ENCODE peak calls at places on chromosomes 1 and 21, in four cellular contexts. O is GM12891, Y is H1, H is SK-N-SH. E is an unnamed sample.

GRCh38 chr21:34810786-34811185 is 142.0 kb downstream of the CLIC6 start:
- DNase-seq in O (no peak), Y (no peak), H (no peak), E (no peak)

GRCh38 chr21:44995257-44995941 is 55.6 kb downstream of the SLX9 start:
- DNase-seq in Y (no peak), H (no peak), O (no peak), E (no peak)

GRCh38 chr1:170250531-170251276 is 104.9 kb downstream of the NTMT2 start:
- DNase-seq in H (no peak), O (no peak), Y (no peak), E (no peak)

GRCh38 chr21:28069446-28069845 is 923.2 kb downstream of the LTN1 start:
- DNase-seq in Y (peak; percentile 7), H (no peak), O (no peak), E (no peak)

GRCh38 chr21:33109574-33110339 is 39.8 kb downstream of the OLIG1 start:
- DNase-seq in Y (no peak), H (no peak), O (no peak), E (no peak)

GRCh38 chr1:2594001-2594640 is 7.5 kb downstream of the PRXL2B start:
- DNase-seq in H (peak; percentile 80), Y (no peak), O (peak; percentile 11), E (no peak)

GRCh38 chr1:154855186-154855585 is 14.9 kb downstream of the KCNN3 start:
- DNase-seq in H (no peak), O (no peak), Y (no peak), E (no peak)

GRCh38 chr1:17167783-17168479 is 37.0 kb upstream of the PADI1 start:
- DNase-seq in Y (no peak), H (no peak), O (no peak), E (no peak)

GRCh38 chr1:234659538-234659937 is 49.6 kb upstream of the IRF2BP2 start:
- DNase-seq in H (no peak), O (no peak), Y (no peak), E (no peak)

GRCh38 chr1:207944571-207944970 is 33.6 kb upstream of the CD34 start:
- DNase-seq in Y (no peak), O (no peak), H (no peak), E (no peak)

GRCh38 chr21:34344584-34344983 is 19.2 kb upstream of the KCNE2 start:
- DNase-seq in Y (no peak), H (no peak), O (no peak), E (no peak)

GRCh38 chr1:81511281-81511680 is 289.5 kb upstream of the ADGRL2 start:
- DNase-seq in Y (no peak), O (no peak), H (no peak), E (no peak)

GRCh38 chr1:81510701-81511100 is 290.0 kb upstream of the ADGRL2 start:
- DNase-seq in Y (no peak), H (no peak), O (no peak), E (no peak)

GRCh38 chr1:81506691-81507090 is 294.0 kb upstream of the ADGRL2 start:
- DNase-seq in Y (no peak), O (no peak), H (no peak), E (no peak)

GRCh38 chr1:81512242-81512641 is 288.5 kb upstream of the ADGRL2 start:
- DNase-seq in Y (no peak), H (peak; percentile 14), O (no peak), E (no peak)

GRCh38 chr1:81509619-81510018 is 291.1 kb upstream of the ADGRL2 start:
- DNase-seq in H (no peak), Y (peak; percentile 5), O (no peak), E (no peak)
- TF ChIP-seq TAF1 in H (no peak), Y (no peak), O (no peak), E (no peak)

DNA sequence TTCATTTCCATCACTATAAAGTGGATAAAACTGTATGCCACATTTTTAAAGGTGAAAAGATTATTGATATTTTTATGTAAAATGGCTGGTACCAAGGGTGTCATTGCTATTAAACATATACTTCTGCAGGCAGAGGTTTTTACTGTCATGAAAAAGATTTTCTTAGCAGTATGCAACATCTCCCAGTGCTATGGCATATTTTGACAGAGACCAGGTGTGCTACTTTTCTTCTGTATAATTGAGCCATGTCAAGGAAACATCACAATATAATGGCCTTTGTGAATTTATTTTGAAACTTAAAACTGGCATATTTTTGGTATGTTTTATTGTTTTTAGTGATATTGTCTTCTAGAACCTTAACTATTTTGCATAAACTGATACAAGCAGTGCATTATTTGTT is 216.6 kb upstream of the C1orf105 start:
- DNase-seq in Y (no peak), H (no peak), O (no peak), E (no peak)
- TF ChIP-seq POLR2AphosphoS5 in Y (no peak), H (no peak), O (no peak), E (no peak)

DNA sequence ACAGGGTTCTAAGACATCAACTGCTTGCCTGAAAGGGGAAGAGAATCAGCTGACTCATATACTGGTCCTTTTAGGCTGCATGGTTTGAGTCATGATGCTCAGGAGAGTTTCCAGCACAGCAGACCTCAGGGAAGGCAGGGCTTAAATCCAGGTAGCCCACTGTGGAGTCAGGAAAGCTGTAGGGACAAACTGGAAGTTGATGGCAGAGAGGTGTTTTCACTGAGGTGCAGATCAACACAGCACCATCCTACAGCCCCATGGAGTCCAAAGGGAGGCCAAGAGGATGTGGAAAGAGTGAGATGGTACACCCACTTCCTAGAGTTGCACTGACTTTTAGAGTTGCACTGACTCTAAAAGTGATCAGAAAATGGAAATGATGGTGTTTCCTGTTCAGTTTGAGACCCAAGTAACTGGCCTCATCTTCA is 252.4 kb upstream of the DUSP10 start:
- DNase-seq in H (no peak), Y (no peak), O (peak; percentile 13), E (no peak)
- TF ChIP-seq TAF1 in H (no peak), Y (no peak), O (no peak), E (no peak)

GRCh38 chr1:165352442-165353293 is 3.8 kb downstream of the LMX1A start:
- DNase-seq in H (no peak), O (no peak), Y (no peak), E (no peak)
- TF ChIP-seq POLR2AphosphoS5 in H (no peak), O (no peak), Y (no peak), E (no peak)

GRCh38 chr1:180094705-180095280 is 59.9 kb upstream of the QSOX1 start:
- DNase-seq in H (no peak), O (no peak), Y (no peak), E (no peak)

GRCh38 chr1:180096584-180097318 is 57.9 kb upstream of the QSOX1 start:
- DNase-seq in Y (no peak), H (no peak), O (no peak), E (no peak)

GRCh38 chr1:180101411-180101810 is 53.3 kb upstream of the QSOX1 start:
- DNase-seq in Y (no peak), O (no peak), H (no peak), E (no peak)

GRCh38 chr1:180097319-180097605 is 57.4 kb upstream of the QSOX1 start:
- DNase-seq in Y (no peak), O (no peak), H (no peak), E (no peak)

GRCh38 chr1:180098242-180098995 is 56.2 kb upstream of the QSOX1 start:
- DNase-seq in H (no peak), O (no peak), Y (no peak), E (no peak)
- TF ChIP-seq TAF1 in H (no peak), O (no peak), Y (no peak), E (no peak)

GRCh38 chr1:42958488-42959317 is at the start of gene SLC2A1:
- DNase-seq in O (peak; percentile 95), H (peak; percentile 99), Y (peak; percentile 90), E (peak; percentile 95)
- TF ChIP-seq POLR2AphosphoS5 in O (peak; percentile 93), H (peak; percentile 94), Y (peak; percentile 97), E (peak; percentile 97)

GRCh38 chr1:1164701-1165451 is 8.8 kb upstream of the TTLL10 start:
- DNase-seq in O (no peak), Y (no peak), H (no peak), E (no peak)
- TF ChIP-seq TAF1 in O (no peak), Y (no peak), H (no peak), E (no peak)

GRCh38 chr1:193602705-193603104 is 416.3 kb upstream of the B3GALT2 start:
- DNase-seq in Y (no peak), O (no peak), H (no peak), E (no peak)
- TF ChIP-seq POLR2AphosphoS5 in Y (no peak), O (no peak), H (no peak), E (no peak)

DNA sequence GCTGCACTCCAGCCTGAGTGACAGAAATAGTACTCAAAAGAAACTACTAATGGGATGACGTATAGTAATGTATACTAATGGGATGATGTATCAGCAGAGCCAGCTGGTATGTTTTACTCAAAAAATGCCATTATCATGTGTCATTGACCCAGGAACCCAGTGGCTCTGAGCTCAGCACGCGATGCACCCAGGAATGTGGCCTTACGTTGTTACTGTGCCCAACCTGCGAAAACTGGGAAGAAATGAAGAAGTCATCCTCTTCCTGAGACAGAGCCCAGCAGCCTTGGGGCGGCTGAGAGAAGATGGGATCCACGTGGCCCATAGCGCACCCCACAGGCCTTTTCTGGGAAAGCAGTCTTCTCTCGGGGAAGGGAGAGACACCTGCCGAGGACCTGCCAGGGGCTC is 8.8 kb downstream of the UBE2J2 start:
- DNase-seq in O (no peak), H (peak; percentile 56), Y (no peak), E (no peak)
- TF ChIP-seq TAF1 in O (no peak), H (no peak), Y (no peak), E (no peak)